ENCODE peak calls at places on chromosomes 12 and 14, in ten cellular contexts. One of them, this sample, is unnamed.

GRCh38 chr14:77653473-77653872 is 37.0 kb upstream of the SPTLC2 start:
- DNase-seq in endodermal cell: peak; percentile 82
- DNase-seq in A549: no peak
- DNase-seq in BE2C: peak; percentile 51
- DNase-seq in heart left ventricle: no peak
- DNase-seq in fibroblast of lung: no peak
- DNase-seq in tibial artery: no peak
- DNase-seq in IMR-90: no peak
- DNase-seq in adrenal gland: peak; percentile 15
- DNase-seq in HCT116: no peak
- DNase-seq in this sample: no peak

GRCh38 chr14:104888489-104889373 is 23.7 kb downstream of the CEP170B start:
- DNase-seq in endodermal cell: peak; percentile 32
- DNase-seq in A549: no peak
- DNase-seq in BE2C: peak; percentile 10
- DNase-seq in heart left ventricle: peak; percentile 26
- DNase-seq in fibroblast of lung: no peak
- DNase-seq in tibial artery: peak; percentile 60
- DNase-seq in IMR-90: no peak
- DNase-seq in adrenal gland: no peak
- DNase-seq in HCT116: no peak
- DNase-seq in this sample: no peak

GRCh38 chr14:54637270-54637669 is 70.3 kb downstream of the SAMD4A start:
- DNase-seq in endodermal cell: peak; percentile 20
- DNase-seq in A549: no peak
- DNase-seq in BE2C: no peak
- DNase-seq in heart left ventricle: no peak
- DNase-seq in fibroblast of lung: no peak
- DNase-seq in tibial artery: no peak
- DNase-seq in IMR-90: no peak
- DNase-seq in adrenal gland: no peak
- DNase-seq in HCT116: no peak
- DNase-seq in this sample: no peak

GRCh38 chr12:49955899-49956662 is 5.5 kb downstream of the AQP2 start:
- DNase-seq in endodermal cell: no peak
- DNase-seq in A549: no peak
- DNase-seq in BE2C: no peak
- DNase-seq in heart left ventricle: no peak
- DNase-seq in fibroblast of lung: no peak
- DNase-seq in tibial artery: no peak
- DNase-seq in IMR-90: no peak
- DNase-seq in adrenal gland: no peak
- DNase-seq in HCT116: no peak
- DNase-seq in this sample: no peak

GRCh38 chr14:22380511-22381455 is 208.2 kb downstream of the DAD1 start:
- DNase-seq in endodermal cell: peak; percentile 58
- DNase-seq in A549: no peak
- DNase-seq in BE2C: no peak
- DNase-seq in heart left ventricle: no peak
- DNase-seq in fibroblast of lung: peak; percentile 79
- DNase-seq in tibial artery: no peak
- DNase-seq in IMR-90: peak; percentile 65
- DNase-seq in adrenal gland: no peak
- DNase-seq in HCT116: no peak
- DNase-seq in this sample: no peak

GRCh38 chr14:66046035-66046434 is 440.1 kb upstream of the CCDC196 start:
- DNase-seq in endodermal cell: no peak
- DNase-seq in A549: no peak
- DNase-seq in BE2C: no peak
- DNase-seq in heart left ventricle: no peak
- DNase-seq in fibroblast of lung: no peak
- DNase-seq in tibial artery: no peak
- DNase-seq in IMR-90: no peak
- DNase-seq in adrenal gland: no peak
- DNase-seq in HCT116: no peak
- DNase-seq in this sample: no peak

GRCh38 chr14:78327426-78328210 is 157.4 kb downstream of the NRXN3 start:
- DNase-seq in endodermal cell: peak; percentile 68
- DNase-seq in A549: no peak
- DNase-seq in BE2C: no peak
- DNase-seq in heart left ventricle: no peak
- DNase-seq in fibroblast of lung: peak; percentile 6
- DNase-seq in tibial artery: no peak
- DNase-seq in IMR-90: no peak
- DNase-seq in adrenal gland: no peak
- DNase-seq in HCT116: no peak
- DNase-seq in this sample: no peak

GRCh38 chr14:41785696-41786095 is 179.0 kb downstream of the LRFN5 start:
- DNase-seq in endodermal cell: peak; percentile 53
- DNase-seq in A549: peak; percentile 2
- DNase-seq in BE2C: no peak
- DNase-seq in heart left ventricle: no peak
- DNase-seq in fibroblast of lung: no peak
- DNase-seq in tibial artery: no peak
- DNase-seq in IMR-90: no peak
- DNase-seq in adrenal gland: no peak
- DNase-seq in HCT116: no peak
- DNase-seq in this sample: no peak

GRCh38 chr12:27852117-27852516 is 72.1 kb upstream of the MANSC4 start:
- DNase-seq in endodermal cell: no peak
- DNase-seq in A549: no peak
- DNase-seq in BE2C: no peak
- DNase-seq in heart left ventricle: no peak
- DNase-seq in fibroblast of lung: no peak
- DNase-seq in tibial artery: no peak
- DNase-seq in IMR-90: no peak
- DNase-seq in adrenal gland: no peak
- DNase-seq in HCT116: no peak
- DNase-seq in this sample: no peak

GRCh38 chr12:6226002-6226700 is 26.0 kb downstream of the CD9 start:
- DNase-seq in endodermal cell: no peak
- DNase-seq in A549: no peak
- DNase-seq in BE2C: no peak
- DNase-seq in heart left ventricle: peak; percentile 89
- DNase-seq in fibroblast of lung: peak; percentile 88
- DNase-seq in tibial artery: peak; percentile 96
- DNase-seq in IMR-90: peak; percentile 66
- DNase-seq in adrenal gland: peak; percentile 91
- DNase-seq in HCT116: no peak
- DNase-seq in this sample: no peak

GRCh38 chr14:60650382-60650961 is 1.2 kb upstream of the SIX1 start:
- DNase-seq in endodermal cell: peak; percentile 55
- DNase-seq in A549: no peak
- DNase-seq in BE2C: no peak
- DNase-seq in heart left ventricle: no peak
- DNase-seq in fibroblast of lung: no peak
- DNase-seq in tibial artery: no peak
- DNase-seq in IMR-90: peak; percentile 34
- DNase-seq in adrenal gland: peak; percentile 34
- DNase-seq in HCT116: no peak
- DNase-seq in this sample: no peak

GRCh38 chr14:22382395-22382794 is 206.6 kb downstream of the DAD1 start:
- DNase-seq in endodermal cell: no peak
- DNase-seq in A549: no peak
- DNase-seq in BE2C: no peak
- DNase-seq in heart left ventricle: no peak
- DNase-seq in fibroblast of lung: no peak
- DNase-seq in tibial artery: no peak
- DNase-seq in IMR-90: no peak
- DNase-seq in adrenal gland: no peak
- DNase-seq in HCT116: no peak
- DNase-seq in this sample: no peak

DNA sequence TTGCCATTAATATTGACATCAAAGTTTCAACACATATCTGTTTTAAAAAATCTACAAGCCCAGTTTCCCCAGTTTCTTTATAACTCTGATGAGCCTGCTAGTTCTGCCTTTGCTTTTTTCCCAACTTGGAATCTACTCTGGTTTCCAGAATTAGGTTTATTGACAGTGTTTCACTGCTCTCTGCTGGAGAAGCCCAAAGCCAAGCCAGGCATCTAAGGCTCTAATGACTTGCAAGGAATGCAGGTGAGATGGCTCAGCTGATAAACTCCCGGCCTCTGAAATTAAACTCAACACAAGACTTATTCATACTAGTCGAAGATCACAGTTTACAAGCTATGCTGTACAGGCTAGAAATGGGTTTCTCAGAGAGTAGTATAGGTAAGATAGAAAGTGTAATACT is 54.3 kb downstream of the HMGA2 start:
- DNase-seq in endodermal cell: peak; percentile 86
- DNase-seq in A549: peak; percentile 39
- DNase-seq in BE2C: no peak
- DNase-seq in heart left ventricle: no peak
- DNase-seq in fibroblast of lung: peak; percentile 42
- DNase-seq in tibial artery: no peak
- DNase-seq in IMR-90: no peak
- DNase-seq in adrenal gland: no peak
- DNase-seq in HCT116: no peak
- DNase-seq in this sample: peak; percentile 77
- TF ChIP-seq CTCF in endodermal cell: peak; percentile 73
- TF ChIP-seq CTCF in A549: peak; percentile 28
- TF ChIP-seq CTCF in BE2C: no peak
- TF ChIP-seq CTCF in heart left ventricle: peak; percentile 14
- TF ChIP-seq CTCF in fibroblast of lung: peak; percentile 42
- TF ChIP-seq CTCF in tibial artery: no peak
- TF ChIP-seq CTCF in IMR-90: peak; percentile 30
- TF ChIP-seq CTCF in adrenal gland: no peak
- TF ChIP-seq CTCF in HCT116: peak; percentile 17
- TF ChIP-seq CTCF in this sample: peak; percentile 31

DNA sequence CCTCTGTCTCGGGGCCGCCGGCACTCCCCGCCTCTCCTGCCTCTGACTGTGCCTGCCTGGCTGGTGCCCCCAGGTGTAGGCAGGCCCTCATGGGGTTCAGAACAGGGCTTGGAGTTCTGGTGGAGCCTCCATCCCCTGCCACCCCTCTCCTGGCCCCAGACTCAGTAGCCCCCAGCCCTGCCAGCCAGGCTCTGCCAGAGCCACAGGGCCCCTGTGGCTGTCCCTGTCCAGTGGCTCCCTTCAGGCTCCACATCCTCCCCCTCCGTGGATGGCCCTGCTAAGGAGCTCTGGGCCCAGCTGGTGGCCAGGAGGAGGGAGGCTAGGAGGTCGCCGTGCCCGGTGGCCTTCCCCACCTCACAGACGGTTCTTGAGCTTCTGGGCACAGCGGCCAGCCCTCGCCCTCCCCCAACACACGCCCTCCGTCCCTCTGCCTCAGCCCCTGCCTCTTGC is 12.5 kb downstream of the TRMT61A start:
- DNase-seq in endodermal cell: no peak
- DNase-seq in A549: no peak
- DNase-seq in BE2C: peak; percentile 6
- DNase-seq in heart left ventricle: peak; percentile 22
- DNase-seq in fibroblast of lung: no peak
- DNase-seq in tibial artery: no peak
- DNase-seq in IMR-90: no peak
- DNase-seq in adrenal gland: no peak
- DNase-seq in HCT116: no peak
- DNase-seq in this sample: no peak
- H3K4me3 ChIP-seq in endodermal cell: no peak overlapping the region
- H3K4me3 ChIP-seq in A549: no peak overlapping the region
- H3K4me3 ChIP-seq in BE2C: no peak overlapping the region
- H3K4me3 ChIP-seq in heart left ventricle: no peak overlapping the region
- H3K4me3 ChIP-seq in fibroblast of lung: no peak overlapping the region
- H3K4me3 ChIP-seq in tibial artery: no peak overlapping the region
- H3K4me3 ChIP-seq in IMR-90: no peak overlapping the region
- H3K4me3 ChIP-seq in adrenal gland: no peak overlapping the region
- H3K4me3 ChIP-seq in HCT116: no peak overlapping the region
- H3K4me3 ChIP-seq in this sample: no peak overlapping the region

GRCh38 chr12:92136883-92137582 is 8.6 kb downstream of the BTG1 start:
- DNase-seq in endodermal cell: no peak
- DNase-seq in A549: peak; percentile 69
- DNase-seq in BE2C: no peak
- DNase-seq in heart left ventricle: no peak
- DNase-seq in fibroblast of lung: peak; percentile 90
- DNase-seq in tibial artery: no peak
- DNase-seq in IMR-90: peak; percentile 97
- DNase-seq in adrenal gland: no peak
- DNase-seq in HCT116: peak; percentile 49
- DNase-seq in this sample: no peak

GRCh38 chr12:92139634-92140555 is 5.8 kb downstream of the BTG1 start:
- DNase-seq in endodermal cell: no peak
- DNase-seq in A549: no peak
- DNase-seq in BE2C: no peak
- DNase-seq in heart left ventricle: no peak
- DNase-seq in fibroblast of lung: peak; percentile 64
- DNase-seq in tibial artery: no peak
- DNase-seq in IMR-90: peak; percentile 59
- DNase-seq in adrenal gland: no peak
- DNase-seq in HCT116: no peak
- DNase-seq in this sample: no peak

GRCh38 chr12:92136021-92136735 is 9.5 kb downstream of the BTG1 start:
- DNase-seq in endodermal cell: no peak
- DNase-seq in A549: no peak
- DNase-seq in BE2C: no peak
- DNase-seq in heart left ventricle: no peak
- DNase-seq in fibroblast of lung: no peak
- DNase-seq in tibial artery: no peak
- DNase-seq in IMR-90: no peak
- DNase-seq in adrenal gland: no peak
- DNase-seq in HCT116: no peak
- DNase-seq in this sample: no peak

GRCh38 chr12:92138626-92139025 is 7.0 kb downstream of the BTG1 start:
- DNase-seq in endodermal cell: no peak
- DNase-seq in A549: no peak
- DNase-seq in BE2C: no peak
- DNase-seq in heart left ventricle: no peak
- DNase-seq in fibroblast of lung: no peak
- DNase-seq in tibial artery: no peak
- DNase-seq in IMR-90: no peak
- DNase-seq in adrenal gland: no peak
- DNase-seq in HCT116: no peak
- DNase-seq in this sample: no peak

GRCh38 chr12:92138144-92138543 is 7.5 kb downstream of the BTG1 start:
- DNase-seq in endodermal cell: no peak
- DNase-seq in A549: no peak
- DNase-seq in BE2C: no peak
- DNase-seq in heart left ventricle: no peak
- DNase-seq in fibroblast of lung: no peak
- DNase-seq in tibial artery: no peak
- DNase-seq in IMR-90: no peak
- DNase-seq in adrenal gland: no peak
- DNase-seq in HCT116: no peak
- DNase-seq in this sample: no peak
- H3K4me1 ChIP-seq in endodermal cell: peaks cover 6% of the 10 kb centered on the region
- H3K4me1 ChIP-seq in A549: peaks cover 64% of the 10 kb centered on the region
- H3K4me1 ChIP-seq in BE2C: peaks cover 13% of the 10 kb centered on the region
- H3K4me1 ChIP-seq in heart left ventricle: peaks cover 19% of the 10 kb centered on the region
- H3K4me1 ChIP-seq in fibroblast of lung: peaks cover 16% of the 10 kb centered on the region
- H3K4me1 ChIP-seq in tibial artery: peaks cover 25% of the 10 kb centered on the region
- H3K4me1 ChIP-seq in IMR-90: peaks cover 19% of the 10 kb centered on the region
- H3K4me1 ChIP-seq in adrenal gland: peaks cover 69% of the 10 kb centered on the region
- H3K4me1 ChIP-seq in HCT116: no peaks in the 10 kb centered on the region
- H3K4me1 ChIP-seq in this sample: peaks cover 39% of the 10 kb centered on the region

DNA sequence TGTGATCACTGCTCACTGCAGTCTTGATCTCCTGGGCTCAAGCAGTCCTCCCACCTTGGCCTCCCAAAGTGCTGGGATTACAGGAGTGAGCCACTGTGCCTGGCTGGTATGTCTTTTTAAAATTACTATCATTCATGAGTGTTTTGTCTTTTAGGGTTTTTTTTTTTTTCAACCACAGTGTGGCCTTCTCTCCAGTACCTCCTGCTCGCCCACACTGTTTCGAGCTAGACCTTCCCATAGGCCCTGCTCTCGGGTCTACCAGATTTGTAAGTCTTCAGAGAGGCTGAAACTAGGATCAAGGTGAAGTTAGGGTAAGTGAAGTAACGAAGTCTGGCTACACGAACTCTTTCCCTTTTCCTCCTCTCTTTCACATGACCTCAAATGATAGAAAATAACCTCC is 1.5 kb downstream of the BIN2 start:
- DNase-seq in endodermal cell: no peak
- DNase-seq in A549: no peak
- DNase-seq in BE2C: no peak
- DNase-seq in heart left ventricle: no peak
- DNase-seq in fibroblast of lung: no peak
- DNase-seq in tibial artery: no peak
- DNase-seq in IMR-90: no peak
- DNase-seq in adrenal gland: no peak
- DNase-seq in HCT116: no peak
- DNase-seq in this sample: no peak
- TF ChIP-seq CTCF in endodermal cell: no peak
- TF ChIP-seq CTCF in A549: no peak
- TF ChIP-seq CTCF in BE2C: no peak
- TF ChIP-seq CTCF in heart left ventricle: no peak
- TF ChIP-seq CTCF in fibroblast of lung: no peak
- TF ChIP-seq CTCF in tibial artery: no peak
- TF ChIP-seq CTCF in IMR-90: no peak
- TF ChIP-seq CTCF in adrenal gland: no peak
- TF ChIP-seq CTCF in HCT116: no peak
- TF ChIP-seq CTCF in this sample: no peak